ENCODE peak calls at places on chromosomes 4 and X, in eight cellular contexts. N is H9; P is CD4-positive, alpha-beta T cell; L is bronchial epithelial cell; E is endothelial cell; A is CD8-positive, alpha-beta T cell; K is heart left ventricle; T is endodermal cell. I is an unnamed sample.

GRCh38 chr4:38075370-38076152 is 115.4 kb downstream of the PTTG2 start:
- DNase-seq in K (no peak), T (no peak), A (no peak), L (peak; percentile 67), P (no peak), E (no peak), N (no peak), I (no peak)

GRCh38 chr4:93334003-93334402 is 494.6 kb upstream of the ATOH1 start:
- DNase-seq in L (no peak), E (no peak), P (no peak), N (no peak), K (no peak), T (no peak), A (no peak), I (no peak)

GRCh38 chrX:24515447-24515846 is 50.4 kb downstream of the PDK3 start:
- DNase-seq in K (no peak), N (no peak), P (no peak), T (peak; percentile 56), E (no peak), L (no peak), A (no peak), I (no peak)

GRCh38 chr4:29005838-29006237 is 1714.3 kb upstream of the PCDH7 start:
- DNase-seq in P (no peak), L (no peak), T (no peak), N (no peak), K (no peak), A (no peak), E (no peak), I (no peak)

GRCh38 chr4:165873298-165874071 is 448 bp downstream of the TLL1 start:
- DNase-seq in E (peak; percentile 67), T (peak; percentile 79), A (no peak), L (peak; percentile 4), K (peak; percentile 28), P (no peak), N (peak; percentile 48), I (peak; percentile 37)

GRCh38 chr4:16194199-16194598 is 32.1 kb downstream of the TAPT1 start:
- DNase-seq in A (no peak), N (no peak), K (no peak), T (no peak), L (no peak), P (no peak), E (no peak), I (no peak)

GRCh38 chrX:68098431-68098830 is 334.9 kb downstream of the OPHN1 start:
- DNase-seq in N (no peak), A (no peak), P (no peak), L (no peak), E (no peak), K (no peak), T (no peak), I (no peak)

GRCh38 chr4:87985097-87985886 is 9.8 kb downstream of the SPP1 start:
- DNase-seq in N (peak; percentile 81), L (peak; percentile 52), T (peak; percentile 88), A (no peak), E (peak; percentile 46), P (peak; percentile 45), K (peak; percentile 44), I (peak; percentile 25)

GRCh38 chrX:119745283-119745848 is 13.0 kb upstream of the SOWAHD start:
- DNase-seq in N (no peak), L (no peak), T (no peak), P (no peak), E (no peak), K (no peak), A (no peak), I (no peak)

GRCh38 chrX:130028196-130028595 is 45.8 kb downstream of the BCORL1 start:
- DNase-seq in K (peak; percentile 28), P (peak; percentile 57), N (no peak), A (peak; percentile 51), E (peak; percentile 55), T (peak; percentile 71), L (peak; percentile 18), I (no peak)

GRCh38 chr4:139599594-139600374 is 43.8 kb upstream of the SETD7 start:
- DNase-seq in K (no peak), N (no peak), A (no peak), L (peak; percentile 97), T (no peak), P (no peak), E (no peak), I (no peak)

GRCh38 chr4:105140684-105141490 is 5.8 kb upstream of the TET2 start:
- DNase-seq in T (peak; percentile 62), K (peak; percentile 28), E (peak; percentile 34), P (no peak), N (no peak), A (peak; percentile 34), L (peak; percentile 48), I (no peak)

GRCh38 chr4:146256328-146256727 is 42.0 kb downstream of the REELD1 start:
- DNase-seq in A (no peak), N (no peak), T (no peak), L (no peak), P (no peak), K (no peak), E (no peak), I (no peak)

GRCh38 chr4:146257511-146257910 is 43.2 kb downstream of the REELD1 start:
- DNase-seq in L (no peak), E (no peak), P (no peak), N (no peak), T (no peak), K (no peak), A (no peak), I (no peak)

GRCh38 chr4:146263785-146264184 is 49.4 kb downstream of the REELD1 start:
- DNase-seq in A (no peak), P (no peak), K (no peak), T (no peak), N (no peak), E (no peak), L (no peak), I (no peak)

GRCh38 chr4:146261046-146261445 is 46.7 kb downstream of the REELD1 start:
- DNase-seq in N (no peak), P (no peak), A (no peak), L (no peak), K (no peak), E (no peak), T (no peak), I (no peak)

GRCh38 chr4:146260521-146260920 is 46.2 kb downstream of the REELD1 start:
- DNase-seq in E (no peak), K (no peak), T (no peak), N (no peak), P (no peak), A (no peak), L (peak; percentile 35), I (no peak)
- TF ChIP-seq CTCF in E (no peak), K (no peak), T (no peak), N (no peak), P (no peak), A (no peak), L (no peak), I (no peak)

GRCh38 chr4:151462554-151462953 is 53.6 kb downstream of the FHIP1A start:
- DNase-seq in K (no peak), E (no peak), L (peak; percentile 35), T (no peak), P (no peak), N (no peak), A (no peak), I (no peak)

GRCh38 chr4:151455212-151455611 is 46.2 kb downstream of the FHIP1A start:
- DNase-seq in P (no peak), K (no peak), N (no peak), L (no peak), E (no peak), T (peak; percentile 49), A (no peak), I (no peak)

GRCh38 chr4:151458148-151458547 is 49.2 kb downstream of the FHIP1A start:
- DNase-seq in E (no peak), L (peak; percentile 6), T (no peak), K (no peak), P (no peak), N (no peak), A (no peak), I (no peak)

GRCh38 chr4:151459380-151459779 is 50.4 kb downstream of the FHIP1A start:
- DNase-seq in A (no peak), E (no peak), P (no peak), T (no peak), L (peak; percentile 56), K (no peak), N (no peak), I (no peak)

DNA sequence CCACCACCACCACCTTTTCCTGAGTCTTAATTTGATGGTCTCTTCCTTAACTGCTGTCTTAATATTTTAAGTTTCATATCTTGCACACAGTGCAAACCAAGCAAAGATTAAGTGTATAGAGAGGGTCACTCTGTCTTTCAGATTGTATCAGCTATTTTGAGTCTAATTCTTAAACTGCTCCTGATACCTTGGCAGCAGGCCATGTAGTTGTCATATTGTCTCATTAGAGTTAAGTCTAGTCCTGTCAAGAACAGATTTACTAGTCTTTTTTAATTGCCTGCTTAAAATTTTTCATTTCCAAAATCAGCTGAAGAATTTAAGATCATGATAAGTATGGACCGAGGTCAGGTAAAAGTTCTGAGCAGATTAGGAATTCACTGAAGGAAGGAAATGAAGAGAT is 51.5 kb downstream of the FHIP1A start:
- DNase-seq in A (no peak), E (no peak), K (no peak), T (no peak), N (no peak), P (no peak), L (no peak), I (no peak)
- TF ChIP-seq CTCF in A (no peak), E (no peak), K (no peak), T (no peak), N (no peak), P (no peak), L (no peak), I (no peak)

GRCh38 chr4:147513952-147514351 is 33.1 kb downstream of the EDNRA start:
- DNase-seq in A (no peak), K (no peak), T (no peak), E (no peak), L (no peak), P (no peak), N (no peak), I (no peak)
- TF ChIP-seq CTCF in A (no peak), K (no peak), T (peak; percentile 60), E (peak; percentile 40), L (peak; percentile 15), P (no peak), N (peak; percentile 44), I (peak; percentile 33)

DNA sequence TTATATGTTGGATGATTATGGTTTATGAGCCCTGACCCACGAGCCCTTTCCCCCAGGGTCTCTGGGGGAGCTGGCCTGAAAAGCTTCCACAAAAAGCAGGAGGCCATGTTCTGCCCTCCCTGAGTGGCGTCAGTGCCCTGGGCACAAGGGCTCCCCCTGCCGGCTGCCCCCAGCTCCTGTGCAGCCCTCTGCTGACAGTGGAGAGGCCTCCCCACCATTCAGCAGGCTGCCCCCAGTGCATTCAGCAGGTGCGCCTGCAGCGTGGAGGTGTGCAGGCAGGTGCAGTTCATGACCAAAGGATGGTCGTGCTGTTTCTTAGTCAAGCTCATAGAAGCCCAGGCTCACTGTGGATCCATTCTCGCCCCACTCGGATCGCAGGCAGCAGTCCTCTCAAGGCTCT is 12.5 kb upstream of the S100P start:
- DNase-seq in E (no peak), P (no peak), T (no peak), N (no peak), A (no peak), L (no peak), K (no peak), I (no peak)
- TF ChIP-seq CTCF in E (no peak), P (no peak), T (no peak), N (no peak), A (no peak), L (peak; percentile 43), K (peak; percentile 4), I (no peak)

GRCh38 chrX:63930140-63930539 is 145.1 kb upstream of the ARHGEF9 start:
- DNase-seq in K (no peak), T (peak; percentile 54), N (peak; percentile 41), A (no peak), E (peak; percentile 7), L (no peak), P (no peak), I (no peak)
- TF ChIP-seq CTCF in K (peak; percentile 33), T (peak; percentile 77), N (peak; percentile 72), A (no peak), E (peak; percentile 26), L (peak; percentile 29), P (no peak), I (peak; percentile 52)